ENCODE peak calls at places on chromosome 17, in ten cellular contexts. U, K, I, X, F, P, E, Y, J and D are unnamed samples.
A peak's percentile ranks its signal among the peaks of the same experiment; 100 is the strongest.

GRCh38 chr17:69084911-69085310 is 24.2 kb upstream of the ABCA9 start:
- DNase-seq in U (peak; percentile 4), K (peak; percentile 48), I (no peak), X (no peak), F (no peak), P (peak; percentile 25), E (no peak), Y (peak; percentile 35), J (no peak), D (no peak)

GRCh38 chr17:50129303-50129945 is 536 bp downstream of the SAMD14 start:
- DNase-seq in U (no peak), K (no peak), I (no peak), X (peak; percentile 53), F (no peak), P (no peak), E (no peak), Y (no peak), J (peak; percentile 48), D (no peak)

GRCh38 chr17:51805765-51806164 is 352.7 kb downstream of the CA10 start:
- DNase-seq in U (no peak), K (no peak), I (no peak), X (no peak), F (no peak), P (no peak), E (no peak), Y (no peak), J (no peak), D (no peak)

GRCh38 chr17:9676084-9676483 is 30.8 kb downstream of the USP43 start:
- DNase-seq in U (no peak), K (peak; percentile 22), I (no peak), X (no peak), F (no peak), P (no peak), E (no peak), Y (peak; percentile 15), J (no peak), D (no peak)

GRCh38 chr17:56913867-56914640 is at the start of gene TRIM25:
- DNase-seq in U (peak; percentile 92), K (peak; percentile 92), I (peak; percentile 97), X (peak; percentile 86), F (peak; percentile 26), P (peak; percentile 93), E (peak; percentile 75), Y (peak; percentile 68), J (peak; percentile 90), D (no peak)

GRCh38 chr17:56863974-56864373 is 30.0 kb downstream of the DGKE start:
- DNase-seq in U (no peak), K (no peak), I (no peak), X (no peak), F (no peak), P (no peak), E (no peak), Y (no peak), J (no peak), D (no peak)

GRCh38 chr17:48484256-48484655 is 46.6 kb downstream of the HOXB1 start:
- DNase-seq in U (no peak), K (peak; percentile 66), I (no peak), X (no peak), F (no peak), P (no peak), E (no peak), Y (no peak), J (peak; percentile 20), D (no peak)

GRCh38 chr17:51154176-51154575 is 817 bp downstream of the NME1 start:
- DNase-seq in U (peak; percentile 8), K (no peak), I (no peak), X (no peak), F (no peak), P (no peak), E (no peak), Y (no peak), J (no peak), D (no peak)

GRCh38 chr17:33461051-33461450 is 168.0 kb upstream of the ASIC2 start:
- DNase-seq in U (no peak), K (no peak), I (no peak), X (no peak), F (no peak), P (no peak), E (no peak), Y (no peak), J (no peak), D (no peak)

GRCh38 chr17:65593870-65594584 is 32.6 kb upstream of the AXIN2 start:
- DNase-seq in U (no peak), K (no peak), I (no peak), X (peak; percentile 26), F (no peak), P (no peak), E (no peak), Y (no peak), J (peak; percentile 34), D (peak; percentile 32)

GRCh38 chr17:10793256-10793655 is 10.6 kb downstream of the TMEM238L start:
- DNase-seq in U (no peak), K (no peak), I (peak; percentile 7), X (no peak), F (no peak), P (no peak), E (no peak), Y (no peak), J (no peak), D (no peak)

GRCh38 chr17:10798332-10798749 is 5.6 kb downstream of the TMEM238L start:
- DNase-seq in U (no peak), K (peak; percentile 61), I (peak; percentile 66), X (no peak), F (no peak), P (peak; percentile 39), E (no peak), Y (no peak), J (peak; percentile 5), D (no peak)

GRCh38 chr17:10798910-10799309 is 5.0 kb downstream of the TMEM238L start:
- DNase-seq in U (no peak), K (no peak), I (peak; percentile 64), X (no peak), F (no peak), P (no peak), E (no peak), Y (no peak), J (no peak), D (no peak)

GRCh38 chr17:10799407-10799806 is 4.5 kb downstream of the TMEM238L start:
- DNase-seq in U (no peak), K (peak; percentile 40), I (peak; percentile 34), X (no peak), F (no peak), P (no peak), E (no peak), Y (no peak), J (no peak), D (no peak)

DNA sequence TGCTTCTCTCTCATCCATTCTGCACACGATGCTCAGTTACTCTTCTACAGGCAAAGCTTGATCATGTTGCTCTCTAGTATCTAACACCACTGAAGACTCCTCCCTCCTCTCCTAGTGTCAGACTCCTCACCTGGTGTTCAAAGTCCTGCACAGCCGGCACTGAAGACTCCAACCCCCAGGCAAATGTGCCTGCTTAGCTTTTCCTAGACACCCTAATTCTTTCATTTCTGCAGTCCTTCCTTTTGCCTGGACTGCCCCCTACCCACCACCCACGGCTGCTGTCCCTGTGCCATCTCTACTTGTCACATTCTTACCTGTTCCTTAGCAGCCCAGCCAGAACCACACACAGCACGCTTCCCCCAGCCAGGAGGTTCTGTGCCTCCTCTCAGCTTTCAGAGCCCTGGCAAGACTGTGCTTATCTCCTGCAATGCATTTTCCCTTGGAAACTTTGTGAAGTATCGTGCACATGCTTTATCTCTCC is 6.0 kb downstream of the TMEM238L start:
- DNase-seq in U (no peak), K (no peak), I (peak; percentile 62), X (no peak), F (no peak), P (no peak), E (no peak), Y (no peak), J (no peak), D (no peak)
- TF ChIP-seq CTCF in U (no peak), K (no peak), I (no peak), X (no peak), F (no peak), P (no peak), E (no peak), Y (no peak), J (no peak), D (no peak)

DNA sequence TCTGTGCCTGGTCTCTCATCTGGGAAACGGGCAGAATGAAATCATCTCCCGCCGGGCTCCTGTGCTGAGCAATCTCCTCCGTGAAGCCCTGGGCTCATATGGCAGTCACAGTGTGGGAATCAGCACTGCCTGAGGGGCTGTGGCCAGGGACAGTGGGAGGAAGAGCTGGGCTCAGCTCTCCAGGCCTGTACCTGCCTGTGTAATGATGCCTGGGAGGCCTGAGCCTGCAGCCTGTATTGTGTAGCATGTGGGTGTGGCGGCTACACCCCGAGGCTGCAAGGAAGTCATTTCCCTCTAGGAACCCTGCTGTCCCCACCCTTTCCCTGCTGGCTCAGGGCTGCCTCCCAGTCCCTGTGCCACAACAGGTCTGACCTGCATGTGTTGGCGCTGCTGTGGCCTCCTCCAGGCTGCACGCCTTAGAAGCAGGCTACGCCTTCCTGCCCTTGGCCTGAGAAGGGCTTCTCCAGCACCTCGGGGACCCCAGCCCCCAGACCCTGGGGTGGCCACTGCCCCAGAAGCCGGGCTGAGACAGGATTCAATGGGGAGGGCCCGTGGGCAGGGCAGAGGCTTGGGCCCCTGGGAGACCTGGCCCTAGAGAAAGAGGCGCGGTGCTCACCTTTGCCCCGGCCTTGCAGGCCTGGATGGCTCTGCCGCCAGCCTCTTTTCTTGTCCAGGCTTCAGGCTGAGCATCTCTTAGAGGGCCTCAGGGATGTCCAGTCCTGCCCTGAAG is 2.1 kb downstream of the ITGB4 start:
- DNase-seq in U (peak; percentile 69), K (peak; percentile 87), I (peak; percentile 70), X (no peak), F (no peak), P (no peak), E (no peak), Y (peak; percentile 72), J (no peak), D (no peak)
- H3K4me3 ChIP-seq in U (peak overlapping the region; percentile 98), K (peak overlapping the region; percentile 97), I (peak overlapping the region; percentile 63), X (no peak overlapping the region), F (peak overlapping the region; percentile 44), P (no peak overlapping the region), E (no peak overlapping the region), Y (peak overlapping the region; percentile 97), J (no peak overlapping the region), D (no peak overlapping the region)

DNA sequence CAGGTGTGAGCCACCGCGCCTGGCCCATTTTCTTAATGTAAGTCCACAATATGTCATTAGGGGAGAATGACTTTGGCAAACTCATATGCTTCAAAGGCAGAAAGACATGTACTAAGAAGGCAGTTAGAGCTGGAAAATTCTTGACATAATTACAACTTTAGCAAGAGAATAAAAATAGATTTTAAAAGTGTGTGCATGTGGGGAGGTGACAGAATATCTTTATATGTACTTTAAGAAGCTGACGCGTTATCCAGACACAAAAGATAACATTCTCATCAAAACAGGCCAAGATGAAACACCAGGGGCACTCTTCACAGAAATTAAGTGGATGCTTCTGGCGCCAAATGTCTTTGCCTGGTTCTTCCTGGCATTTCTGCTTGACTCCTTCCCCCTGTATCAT is 28.2 kb downstream of the GJC1 start:
- DNase-seq in U (no peak), K (no peak), I (no peak), X (no peak), F (no peak), P (no peak), E (no peak), Y (no peak), J (no peak), D (no peak)
- TF ChIP-seq CTCF in U (no peak), K (no peak), I (no peak), X (no peak), F (no peak), P (no peak), E (no peak), Y (no peak), J (no peak), D (no peak)

DNA sequence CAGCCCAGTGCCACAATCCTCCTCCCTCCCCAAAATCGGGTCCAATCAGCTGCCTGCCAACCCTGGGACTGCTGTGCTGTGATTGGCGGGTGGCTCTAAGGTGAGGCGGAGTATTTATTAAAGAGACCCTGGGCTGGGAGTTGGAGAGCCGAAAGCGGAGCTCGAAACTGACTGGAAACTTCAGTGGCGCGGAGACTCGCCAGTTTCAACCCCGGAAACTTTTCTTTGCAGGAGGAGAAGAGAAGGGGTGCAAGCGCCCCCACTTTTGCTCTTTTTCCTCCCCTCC is at the start of gene SOX9:
- DNase-seq in U (peak; percentile 98), K (peak; percentile 99), I (peak; percentile 88), X (peak; percentile 97), F (peak; percentile 95), P (peak; percentile 94), E (no peak), Y (peak; percentile 90), J (peak; percentile 98), D (no peak)
- H3K4me3 ChIP-seq in U (peak within 1 kb of the TSS; percentile 96), K (peak within 1 kb of the TSS; percentile 85), I (peak within 1 kb of the TSS; percentile 61), X (peak within 1 kb of the TSS; percentile 93), F (peak within 1 kb of the TSS; percentile 97), P (peak within 1 kb of the TSS; percentile 70), E (peak within 1 kb of the TSS; percentile 60), Y (peak within 1 kb of the TSS; percentile 88), J (peak within 1 kb of the TSS; percentile 79), D (peak within 1 kb of the TSS; percentile 51)